ENCODE peak calls at places on chromosomes 13 and 19, in five cellular contexts. R is CD4-positive, alpha-beta T cell; C is AG10803; F is NCI-H1436; D is KBM-7. V is an unnamed sample.
A peak's percentile ranks its signal among the peaks of the same experiment; 100 is the strongest.

GRCh38 chr19:35353635-35354034 is 4.6 kb upstream of the FFAR3 start:
- DNase-seq in R (no peak), C (no peak), F (no peak), D (no peak), V (no peak)

GRCh38 chr19:47676811-47677210 is 36.4 kb upstream of the EHD2 start:
- DNase-seq in R (no peak), C (no peak), F (no peak), D (no peak), V (no peak)

GRCh38 chr19:37997911-37998344 is 90.9 kb downstream of the SIPA1L3 start:
- DNase-seq in R (no peak), C (peak; percentile 92), F (no peak), D (no peak), V (peak; percentile 46)

GRCh38 chr13:73429691-73430090 is 370.9 kb downstream of the KLF5 start:
- DNase-seq in R (no peak), C (no peak), F (no peak), D (no peak), V (no peak)

GRCh38 chr19:1154731-1155351 is 19.2 kb downstream of the SBNO2 start:
- DNase-seq in R (no peak), C (peak; percentile 92), F (no peak), D (peak; percentile 38), V (peak; percentile 85)

GRCh38 chr19:34495416-34495815 is 13.9 kb downstream of the WTIP start:
- DNase-seq in R (no peak), C (no peak), F (no peak), D (no peak), V (no peak)

GRCh38 chr13:36475468-36475867 is 43.2 kb downstream of the CCNA1 start:
- DNase-seq in R (no peak), C (no peak), F (no peak), D (peak; percentile 54), V (peak; percentile 58)

GRCh38 chr13:21852043-21852442 is 181.2 kb downstream of the FGF9 start:
- DNase-seq in R (no peak), C (peak; percentile 12), F (no peak), D (no peak), V (no peak)

GRCh38 chr13:45278096-45278645 is 62.8 kb downstream of the TPT1 start:
- DNase-seq in R (no peak), C (no peak), F (no peak), D (no peak), V (no peak)

GRCh38 chr19:18408053-18408476 is 10.6 kb upstream of the LRRC25 start:
- DNase-seq in R (no peak), C (no peak), F (peak; percentile 25), D (peak; percentile 80), V (peak; percentile 71)

GRCh38 chr13:84684804-84685203 is 802.5 kb upstream of the SLITRK1 start:
- DNase-seq in R (no peak), C (no peak), F (no peak), D (no peak), V (no peak)